ENCODE peak calls at places on chromosomes 13 and 19, in six cellular contexts. Z is fibroblast of mammary gland, L is uterus, P is heart right ventricle, T is left ventricle myocardium inferior, I is AG04450. B is an unnamed sample.

GRCh38 chr13:44971656-44972595 is 17.3 kb downstream of the NUFIP1 start:
- DNase-seq in Z (no peak), L (no peak), P (no peak), T (no peak), I (no peak), B (no peak)

GRCh38 chr13:49279112-49279511 is 31.4 kb downstream of the CDADC1 start:
- DNase-seq in Z (no peak), L (no peak), P (no peak), T (no peak), I (no peak), B (no peak)

GRCh38 chr13:108225440-108225839 is 7.2 kb downstream of the ABHD13 start:
- DNase-seq in Z (no peak), L (no peak), P (no peak), T (no peak), I (no peak), B (no peak)

GRCh38 chr19:29805026-29805925 is 6.5 kb upstream of the CCNE1 start:
- DNase-seq in Z (peak), L (no peak), P (no peak), T (no peak), I (no peak), B (peak)

GRCh38 chr13:28239374-28239773 is 101.0 kb downstream of the PAN3 start:
- DNase-seq in Z (peak), L (no peak), P (no peak), T (no peak), I (no peak), B (no peak)

GRCh38 chr13:77002590-77003190 is 10.8 kb downstream of the CLN5 start:
- DNase-seq in Z (peak), L (no peak), P (no peak), T (no peak), I (no peak), B (peak)

GRCh38 chr19:55247621-55248099 is 11.2 kb downstream of the PPP6R1 start:
- DNase-seq in Z (peak), L (no peak), P (peak), T (peak), I (no peak), B (no peak)

GRCh38 chr19:48842744-48843162 is 6.5 kb upstream of the HSD17B14 start:
- DNase-seq in Z (peak), L (peak), P (no peak), T (no peak), I (no peak), B (peak)

GRCh38 chr13:61414136-61414535 is 1.5 kb downstream of the PCDH20 start:
- DNase-seq in Z (no peak), L (no peak), P (no peak), T (no peak), I (no peak), B (no peak)

GRCh38 chr13:20230913-20231838 is 943 bp downstream of the GJB6 start:
- DNase-seq in Z (no peak), L (no peak), P (no peak), T (no peak), I (no peak), B (peak)

GRCh38 chr19:43784251-43784980 is 3.6 kb upstream of the KCNN4 start:
- DNase-seq in Z (peak), L (no peak), P (no peak), T (no peak), I (peak), B (peak)

GRCh38 chr19:11986754-11987153 is 21.9 kb downstream of the ZNF763 start:
- DNase-seq in Z (no peak), L (no peak), P (no peak), T (no peak), I (no peak), B (no peak)

GRCh38 chr19:11987405-11988231 is 22.8 kb downstream of the ZNF763 start:
- DNase-seq in Z (peak), L (peak), P (peak), T (peak), I (peak), B (peak)

GRCh38 chr19:11984986-11985385 is 20.1 kb downstream of the ZNF763 start:
- DNase-seq in Z (no peak), L (no peak), P (no peak), T (no peak), I (no peak), B (no peak)

GRCh38 chr19:11989112-11989456 is 24.2 kb downstream of the ZNF763 start:
- DNase-seq in Z (no peak), L (no peak), P (no peak), T (no peak), I (no peak), B (no peak)
- H3K4me3 ChIP-seq in Z (peak), L (no peak), P (peak), T (peak), I (no peak), B (peak)

GRCh38 chr13:26048745-26049144 is 3.1 kb downstream of the SHISA2 start:
- DNase-seq in Z (no peak), L (no peak), P (no peak), T (no peak), I (no peak), B (no peak)
- H3K4me3 ChIP-seq in Z (no peak), L (no peak), P (no peak), T (no peak), I (no peak), B (no peak)

DNA sequence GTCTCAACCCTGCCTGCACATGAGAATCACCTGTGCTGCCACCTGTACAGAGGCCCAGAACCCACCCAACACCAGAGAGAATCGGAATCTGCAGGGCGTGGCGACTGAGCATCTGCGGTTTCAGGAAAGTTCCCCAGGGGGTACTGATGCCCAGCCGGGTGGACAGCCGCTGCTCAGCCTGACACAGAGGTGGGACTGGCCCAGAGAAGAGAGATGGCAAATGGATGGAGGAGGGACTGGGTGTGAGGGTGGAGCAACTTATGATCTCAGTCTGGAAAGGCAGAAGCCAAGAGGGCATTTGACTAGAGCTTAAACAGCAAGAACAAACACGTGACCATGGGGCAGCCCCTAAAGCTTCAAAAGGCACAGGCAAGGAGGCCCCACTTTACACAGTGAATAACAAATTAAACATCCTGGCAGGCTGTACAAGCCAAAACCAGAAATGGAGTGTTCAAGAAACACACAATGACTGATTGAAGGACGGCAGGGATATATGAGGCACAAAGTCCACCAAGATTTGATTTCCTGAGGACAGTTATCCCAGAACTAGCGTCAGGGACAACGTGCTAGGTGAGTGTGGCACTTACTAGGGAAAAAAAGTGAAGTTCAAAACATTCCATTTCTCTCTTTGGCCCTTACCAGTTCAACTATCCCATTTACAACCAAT is 3.1 kb downstream of the RANBP3 start:
- DNase-seq in Z (peak), L (no peak), P (no peak), T (no peak), I (no peak), B (no peak)
- H3K4me3 ChIP-seq in Z (no peak), L (no peak), P (no peak), T (no peak), I (no peak), B (no peak)

GRCh38 chr19:10353793-10354391 is 14.5 kb upstream of the ICAM3 start:
- DNase-seq in Z (peak), L (peak), P (peak), T (peak), I (no peak), B (peak)
- H3K4me3 ChIP-seq in Z (no peak), L (no peak), P (peak), T (peak), I (no peak), B (no peak)

B was measured in foreskin fibroblast.